ENCODE peak calls at places on chromosomes 1 and 21, in five cellular contexts. M is cardiac muscle cell, V is cardiac fibroblast, O is AG04450, C is ovary. L is an unnamed sample.

GRCh38 chr1:152977614-152978013 is 6.3 kb upstream of the SPRR1A start:
- DNase-seq in M (no peak), V (no peak), O (no peak), C (no peak), L (no peak)

GRCh38 chr1:60870269-60870668 is 212.1 kb upstream of the NFIA start:
- DNase-seq in M (no peak), V (no peak), O (no peak), C (no peak), L (no peak)

GRCh38 chr1:7425771-7426170 is 345.3 kb upstream of the VAMP3 start:
- DNase-seq in M (no peak), V (no peak), O (no peak), C (no peak), L (no peak)

GRCh38 chr1:96559181-96559580 is 162.4 kb upstream of the PTBP2 start:
- DNase-seq in M (peak; percentile 19), V (peak; percentile 70), O (no peak), C (no peak), L (no peak)

GRCh38 chr1:41353744-41354143 is 7.5 kb upstream of the FOXO6 start:
- DNase-seq in M (peak; percentile 34), V (no peak), O (no peak), C (peak; percentile 1), L (no peak)

GRCh38 chr21:44558695-44559094 is at the start of gene KRTAP10-3:
- DNase-seq in M (no peak), V (no peak), O (no peak), C (no peak), L (no peak)

GRCh38 chr1:180270767-180271639 is 40.9 kb downstream of the LHX4 start:
- DNase-seq in M (peak; percentile 89), V (peak; percentile 70), O (peak; percentile 68), C (no peak), L (peak; percentile 69)

GRCh38 chr21:44751186-44751798 is 39.9 kb upstream of the TSPEAR start:
- DNase-seq in M (no peak), V (no peak), O (no peak), C (no peak), L (no peak)

GRCh38 chr1:241716915-241717651 is 65.0 kb downstream of the WDR64 start:
- DNase-seq in M (no peak), V (peak; percentile 32), O (no peak), C (no peak), L (no peak)

GRCh38 chr1:21517161-21517589 is 8.0 kb downstream of the ALPL start:
- DNase-seq in M (no peak), V (no peak), O (no peak), C (no peak), L (no peak)

GRCh38 chr1:155017021-155017945 is 14.7 kb downstream of the ZBTB7B start:
- DNase-seq in M (peak; percentile 91), V (peak; percentile 89), O (peak; percentile 59), C (peak; percentile 95), L (peak; percentile 96)

GRCh38 chr1:103529746-103530145 is 4.2 kb downstream of the RNPC3 start:
- DNase-seq in M (no peak), V (peak; percentile 73), O (no peak), C (no peak), L (no peak)

GRCh38 chr21:46138383-46138970 is 16.9 kb downstream of the FTCD start:
- DNase-seq in M (no peak), V (no peak), O (no peak), C (no peak), L (no peak)

GRCh38 chr1:162703708-162704107 is 71.4 kb downstream of the DDR2 start:
- DNase-seq in M (peak; percentile 32), V (peak; percentile 80), O (no peak), C (no peak), L (no peak)

GRCh38 chr1:116019653-116020253 is 43.4 kb downstream of the SLC22A15 start:
- DNase-seq in M (no peak), V (no peak), O (no peak), C (no peak), L (no peak)

GRCh38 chr1:66450043-66450514 is 83.9 kb upstream of the SGIP1 start:
- DNase-seq in M (no peak), V (no peak), O (no peak), C (no peak), L (no peak)

GRCh38 chr1:219993554-219994433 is 52.5 kb downstream of the EPRS1 start:
- DNase-seq in M (no peak), V (no peak), O (no peak), C (no peak), L (no peak)

GRCh38 chr1:26862781-26863676 is at the start of gene SFN:
- DNase-seq in M (no peak), V (no peak), O (no peak), C (no peak), L (peak; percentile 91)

GRCh38 chr1:177912991-177913390 is 56.9 kb downstream of the SEC16B start:
- DNase-seq in M (no peak), V (no peak), O (no peak), C (no peak), L (peak; percentile 61)

GRCh38 chr21:33268392-33268735 is 2.2 kb downstream of the IL10RB start:
- DNase-seq in M (no peak), V (no peak), O (no peak), C (no peak), L (peak; percentile 45)

GRCh38 chr1:156359973-156360372 is 9.0 kb upstream of the RHBG start:
- DNase-seq in M (peak; percentile 51), V (peak; percentile 60), O (no peak), C (no peak), L (no peak)

GRCh38 chr1:197303463-197303862 is 35.4 kb downstream of the CRB1 start:
- DNase-seq in M (no peak), V (no peak), O (no peak), C (no peak), L (no peak)

GRCh38 chr1:163864207-163864606 is 542.5 kb downstream of the NUF2 start:
- DNase-seq in M (no peak), V (no peak), O (no peak), C (no peak), L (no peak)

GRCh38 chr1:24927886-24928630 is 2.0 kb downstream of the RUNX3 start:
- DNase-seq in M (peak; percentile 13), V (peak; percentile 30), O (no peak), C (no peak), L (no peak)
- H3K4me3 ChIP-seq in M (no peak overlapping the region), V (no peak overlapping the region), O (no peak overlapping the region), C (no peak overlapping the region), L (peak overlapping the region; percentile 20)

GRCh38 chr1:1079408-1080121 is 5.5 kb upstream of the RNF223 start:
- DNase-seq in M (peak; percentile 85), V (peak; percentile 81), O (peak; percentile 60), C (peak; percentile 47), L (peak; percentile 70)
- H3K4me3 ChIP-seq in M (peak overlapping the region; percentile 13), V (peak overlapping the region; percentile 23), O (no peak overlapping the region), C (peak overlapping the region; percentile 16), L (peak overlapping the region; percentile 8)

GRCh38 chr1:33500547-33500946 is 28.1 kb downstream of the ZSCAN20 start:
- DNase-seq in M (no peak), V (no peak), O (no peak), C (no peak), L (no peak)

GRCh38 chr1:33497410-33497809 is 25.0 kb downstream of the ZSCAN20 start:
- DNase-seq in M (no peak), V (no peak), O (no peak), C (no peak), L (no peak)

DNA sequence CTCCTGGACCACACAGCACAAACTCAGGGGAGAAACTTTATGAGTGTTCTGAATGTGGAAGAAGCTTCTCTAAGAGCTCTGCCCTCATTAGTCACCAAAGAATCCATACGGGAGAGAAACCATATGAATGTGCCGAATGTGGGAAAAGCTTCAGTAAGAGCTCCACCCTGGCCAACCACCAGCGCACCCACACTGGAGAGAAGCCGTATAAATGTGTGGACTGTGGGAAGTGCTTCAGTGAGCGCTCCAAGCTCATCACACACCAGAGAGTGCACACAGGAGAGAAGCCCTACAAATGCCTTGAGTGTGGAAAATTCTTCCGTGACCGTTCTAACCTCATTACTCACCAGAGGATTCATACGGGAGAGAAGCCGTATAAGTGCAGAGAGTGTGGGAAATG is 22.5 kb downstream of the ZSCAN20 start:
- DNase-seq in M (no peak), V (peak; percentile 27), O (no peak), C (no peak), L (no peak)
- H3K4me3 ChIP-seq in M (no peak overlapping the region), V (no peak overlapping the region), O (no peak overlapping the region), C (no peak overlapping the region), L (no peak overlapping the region)

DNA sequence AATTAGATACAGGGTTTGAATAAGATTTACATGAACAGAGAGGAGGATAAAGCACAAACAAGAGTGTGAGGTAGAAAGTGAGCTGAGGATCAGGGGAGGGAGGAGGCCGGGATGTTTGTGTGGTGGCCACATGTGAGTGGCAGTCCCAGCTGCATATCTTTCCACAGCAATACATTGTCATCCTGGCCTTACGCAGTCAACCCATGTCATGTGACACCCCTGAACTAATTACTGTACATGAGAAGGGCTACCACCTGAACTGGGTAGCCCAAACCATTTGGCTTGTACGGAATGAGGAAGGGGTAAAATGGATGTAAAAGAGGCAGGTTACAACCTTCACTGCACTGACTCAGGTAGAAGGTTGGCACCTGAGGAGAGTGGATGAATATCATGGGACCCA is 4.2 kb downstream of the SLAMF7 start:
- DNase-seq in M (no peak), V (no peak), O (no peak), C (no peak), L (no peak)
- H3K4me3 ChIP-seq in M (no peak overlapping the region), V (no peak overlapping the region), O (no peak overlapping the region), C (no peak overlapping the region), L (no peak overlapping the region)

GRCh38 chr1:32465541-32466002 is 700 bp downstream of the ZBTB8B start:
- DNase-seq in M (no peak), V (no peak), O (no peak), C (no peak), L (no peak)
- H3K4me3 ChIP-seq in M (peak overlapping the region; percentile 64), V (peak overlapping the region; percentile 59), O (no peak overlapping the region), C (peak overlapping the region; percentile 42), L (peak overlapping the region; percentile 45)

L was measured in transverse colon.